ENCODE peak calls at places on chromosomes 5 and 9, in seven cellular contexts. K, J, G, N, V, L and Q are unnamed samples.

GRCh38 chr5:74063821-74064598 is 438.0 kb downstream of the ARHGEF28 start:
- DNase-seq in K (peak; percentile 96), J (no peak), G (no peak), N (no peak), V (no peak), L (no peak), Q (no peak)

GRCh38 chr5:76718880-76719279 is 3.0 kb downstream of the F2R start:
- DNase-seq in K (no peak), J (no peak), G (no peak), N (no peak), V (no peak), L (no peak), Q (no peak)

GRCh38 chr9:77803423-77803822 is 155.3 kb upstream of the GNA14 start:
- DNase-seq in K (no peak), J (no peak), G (no peak), N (no peak), V (no peak), L (no peak), Q (no peak)

GRCh38 chr5:95081500-95082355 is 203.2 kb downstream of the MCTP1 start:
- DNase-seq in K (peak; percentile 73), J (peak; percentile 25), G (no peak), N (peak; percentile 37), V (peak; percentile 73), L (peak; percentile 68), Q (no peak)

GRCh38 chr9:122347348-122348287 is 23.2 kb upstream of the PTGS1 start:
- DNase-seq in K (no peak), J (no peak), G (no peak), N (peak; percentile 12), V (no peak), L (no peak), Q (no peak)

GRCh38 chr9:17837931-17838330 is 259.1 kb downstream of the SH3GL2 start:
- DNase-seq in K (no peak), J (no peak), G (no peak), N (no peak), V (no peak), L (no peak), Q (no peak)

GRCh38 chr9:129262261-129262660 is 84.2 kb upstream of the IER5L start:
- DNase-seq in K (no peak), J (no peak), G (no peak), N (no peak), V (peak; percentile 14), L (peak; percentile 35), Q (no peak)

GRCh38 chr9:92191801-92192200 is 76.6 kb upstream of the SPTLC1 start:
- DNase-seq in K (no peak), J (no peak), G (no peak), N (no peak), V (no peak), L (no peak), Q (peak; percentile 56)

GRCh38 chr5:176406436-176407052 is 9.8 kb downstream of the CLTB start:
- DNase-seq in K (no peak), J (no peak), G (no peak), N (no peak), V (no peak), L (no peak), Q (no peak)

GRCh38 chr9:17793713-17794622 is 215.1 kb downstream of the SH3GL2 start:
- DNase-seq in K (no peak), J (no peak), G (no peak), N (no peak), V (no peak), L (no peak), Q (no peak)

GRCh38 chr9:108885643-108886348 is 23.7 kb downstream of the ACTL7A start:
- DNase-seq in K (peak; percentile 46), J (peak; percentile 20), G (no peak), N (peak; percentile 10), V (no peak), L (no peak), Q (peak; percentile 23)

GRCh38 chr9:71858812-71859211 is 52.2 kb downstream of the ABHD17B start:
- DNase-seq in K (no peak), J (no peak), G (no peak), N (peak; percentile 56), V (no peak), L (no peak), Q (no peak)

GRCh38 chr5:65190328-65191053 is 291.2 kb downstream of the ADAMTS6 start:
- DNase-seq in K (peak; percentile 64), J (no peak), G (no peak), N (no peak), V (no peak), L (no peak), Q (no peak)

GRCh38 chr9:123338710-123339665 is 17.0 kb upstream of the CRB2 start:
- DNase-seq in K (no peak), J (peak; percentile 43), G (no peak), N (peak; percentile 65), V (peak; percentile 62), L (peak; percentile 63), Q (no peak)

GRCh38 chr9:88782931-88783451 is 208.3 kb upstream of the S1PR3 start:
- DNase-seq in K (peak; percentile 86), J (no peak), G (no peak), N (no peak), V (no peak), L (no peak), Q (no peak)

GRCh38 chr9:121369595-121370265 is at the start of gene STOM:
- DNase-seq in K (no peak), J (peak; percentile 93), G (no peak), N (peak; percentile 63), V (peak; percentile 88), L (peak; percentile 92), Q (peak; percentile 72)

GRCh38 chr5:178673801-178674200 is 47.0 kb upstream of the CLK4 start:
- DNase-seq in K (no peak), J (no peak), G (no peak), N (no peak), V (no peak), L (no peak), Q (no peak)

GRCh38 chr5:139426222-139426885 is 13.0 kb downstream of the DNAJC18 start:
- DNase-seq in K (no peak), J (no peak), G (no peak), N (no peak), V (no peak), L (no peak), Q (no peak)

GRCh38 chr9:82147798-82148440 is 159.3 kb downstream of the SPATA31D1 start:
- DNase-seq in K (no peak), J (no peak), G (no peak), N (no peak), V (no peak), L (no peak), Q (no peak)

GRCh38 chr5:79464695-79465332 is 49.1 kb downstream of the HOMER1 start:
- DNase-seq in K (peak; percentile 28), J (no peak), G (no peak), N (peak; percentile 57), V (no peak), L (no peak), Q (peak; percentile 60)

GRCh38 chr5:98796197-98796972 is 22.9 kb downstream of the RGMB start:
- DNase-seq in K (peak; percentile 76), J (peak; percentile 50), G (no peak), N (peak; percentile 53), V (no peak), L (no peak), Q (peak; percentile 56)
- H3K4me1 ChIP-seq in K (peaks cover 10% of the 10 kb centered on the region), J (peaks cover 10% of the 10 kb centered on the region), G (no peaks in the 10 kb centered on the region), N (no peaks in the 10 kb centered on the region), V (peaks cover 5% of the 10 kb centered on the region), L (no peaks in the 10 kb centered on the region), Q (peaks cover 4% of the 10 kb centered on the region)

DNA sequence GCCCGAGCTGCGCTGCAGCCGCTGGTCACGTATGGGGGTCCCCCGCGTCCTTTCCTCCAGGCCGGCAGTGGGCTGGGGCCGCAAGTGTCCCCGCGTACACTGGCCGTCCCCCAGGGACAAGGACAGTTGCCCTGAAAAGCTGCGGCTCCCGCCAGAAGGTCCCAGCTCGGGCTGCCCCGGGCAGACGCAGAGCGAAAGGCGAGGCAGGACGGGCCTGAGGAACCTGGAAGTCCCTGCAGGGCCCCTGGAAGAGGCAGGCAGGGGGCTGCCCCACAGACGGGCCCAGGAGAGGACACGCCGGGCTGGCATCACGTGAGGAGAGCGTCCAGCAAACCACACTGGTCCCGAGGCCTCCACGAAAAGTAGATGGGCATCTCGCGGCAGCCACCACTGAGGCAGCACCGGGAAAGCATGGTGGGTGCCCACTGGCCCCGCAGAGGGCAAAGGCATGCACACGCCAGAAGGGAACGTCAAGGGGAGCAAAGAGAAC is 3.2 kb upstream of the NKD2 start:
- DNase-seq in K (no peak), J (peak; percentile 5), G (no peak), N (no peak), V (no peak), L (peak; percentile 42), Q (no peak)
- H3K4me3 ChIP-seq in K (peak overlapping the region; percentile 40), J (peak overlapping the region; percentile 52), G (peak overlapping the region; percentile 70), N (no peak overlapping the region), V (peak overlapping the region; percentile 58), L (no peak overlapping the region), Q (no peak overlapping the region)

GRCh38 chr9:130873966-130874365 is 22.6 kb downstream of the QRFP start:
- DNase-seq in K (no peak), J (no peak), G (no peak), N (no peak), V (no peak), L (peak; percentile 3), Q (no peak)

GRCh38 chr9:130872058-130872453 is 24.6 kb downstream of the QRFP start:
- DNase-seq in K (no peak), J (no peak), G (no peak), N (no peak), V (no peak), L (peak; percentile 40), Q (no peak)

GRCh38 chr9:130871395-130872057 is 25.1 kb downstream of the QRFP start:
- DNase-seq in K (no peak), J (no peak), G (no peak), N (no peak), V (no peak), L (peak; percentile 20), Q (no peak)

GRCh38 chr9:130872511-130872910 is 24.1 kb downstream of the QRFP start:
- DNase-seq in K (no peak), J (no peak), G (no peak), N (no peak), V (no peak), L (peak; percentile 15), Q (no peak)

GRCh38 chr9:130872912-130873503 is 23.6 kb downstream of the QRFP start:
- DNase-seq in K (no peak), J (peak; percentile 74), G (no peak), N (no peak), V (no peak), L (peak; percentile 81), Q (no peak)
- H3K36me3 ChIP-seq in K (peaks cover 76% of the 10 kb centered on the region), J (peaks cover 16% of the 10 kb centered on the region), G (peaks cover 63% of the 10 kb centered on the region), N (peaks cover 32% of the 10 kb centered on the region), V (peaks cover 88% of the 10 kb centered on the region), L (peaks cover 5% of the 10 kb centered on the region), Q (no peaks in the 10 kb centered on the region)

GRCh38 chr5:35857606-35858205 is 1.0 kb downstream of the IL7R start:
- DNase-seq in K (peak; percentile 85), J (no peak), G (no peak), N (peak; percentile 13), V (no peak), L (no peak), Q (peak; percentile 12)

GRCh38 chr5:35855221-35855620 is 1.5 kb upstream of the IL7R start:
- DNase-seq in K (no peak), J (no peak), G (no peak), N (no peak), V (no peak), L (no peak), Q (no peak)

GRCh38 chr5:35854248-35854647 is 2.4 kb upstream of the IL7R start:
- DNase-seq in K (no peak), J (no peak), G (no peak), N (peak; percentile 83), V (no peak), L (no peak), Q (no peak)

GRCh38 chr5:35857004-35857345 is 284 bp downstream of the IL7R start:
- DNase-seq in K (no peak), J (no peak), G (no peak), N (no peak), V (no peak), L (no peak), Q (no peak)

GRCh38 chr5:35856186-35857003 is at the start of gene IL7R:
- DNase-seq in K (peak; percentile 82), J (no peak), G (no peak), N (peak; percentile 77), V (no peak), L (no peak), Q (no peak)
- H3K4me1 ChIP-seq in K (peaks cover 66% of the 10 kb centered on the region), J (peaks cover 56% of the 10 kb centered on the region), G (peaks cover 32% of the 10 kb centered on the region), N (peaks cover 69% of the 10 kb centered on the region), V (peaks cover 28% of the 10 kb centered on the region), L (no peaks in the 10 kb centered on the region), Q (peaks cover 42% of the 10 kb centered on the region)